ENCODE peak calls at places on chromosomes 5 and 9, in ten cellular contexts. P, F, Q, A, Y, K, R, N, E and I are unnamed samples.

GRCh38 chr9:122810306-122810946 is 10.5 kb downstream of the OR1K1 start:
- DNase-seq in Q (no peak), K (peak; percentile 89), E (peak; percentile 72), Y (peak; percentile 72), N (peak; percentile 63), A (peak; percentile 79), R (peak; percentile 83), P (peak; percentile 78), F (peak; percentile 74), I (peak; percentile 71)

GRCh38 chr9:7844283-7844682 is 44.7 kb upstream of the DMAC1 start:
- DNase-seq in Q (no peak), Y (no peak), N (no peak), E (no peak), R (no peak), F (peak; percentile 34), K (no peak), A (no peak), P (peak; percentile 27), I (peak; percentile 27)

GRCh38 chr5:134837530-134838181 is 8.1 kb upstream of the C5orf24 start:
- DNase-seq in Q (no peak), Y (no peak), A (no peak), R (no peak), P (no peak), N (no peak), E (no peak), F (no peak), K (no peak), I (no peak)

GRCh38 chr9:136004219-136004618 is 43.0 kb upstream of the UBAC1 start:
- DNase-seq in N (no peak), Y (no peak), F (no peak), K (no peak), R (no peak), P (no peak), E (no peak), A (no peak), Q (no peak), I (no peak)

GRCh38 chr5:36944607-36945225 is 68.1 kb downstream of the NIPBL start:
- DNase-seq in N (no peak), R (no peak), Q (no peak), Y (no peak), A (no peak), E (no peak), P (peak; percentile 74), F (no peak), K (peak; percentile 8), I (peak; percentile 53)

GRCh38 chr9:85414399-85414798 is 327.4 kb downstream of the AGTPBP1 start:
- DNase-seq in Y (no peak), N (no peak), E (no peak), A (no peak), K (no peak), Q (no peak), P (no peak), R (no peak), F (no peak), I (no peak)

GRCh38 chr9:73050062-73050814 is 97.4 kb upstream of the ALDH1A1 start:
- DNase-seq in F (no peak), N (no peak), R (no peak), Y (no peak), P (peak; percentile 82), Q (no peak), A (no peak), E (no peak), K (no peak), I (no peak)

GRCh38 chr5:78215972-78216371 is 78.5 kb downstream of the AP3B1 start:
- DNase-seq in N (no peak), A (no peak), Y (no peak), P (peak; percentile 59), F (no peak), R (no peak), K (no peak), Q (no peak), E (no peak), I (no peak)

GRCh38 chr5:16461026-16461425 is 4.6 kb downstream of the ZNF622 start:
- DNase-seq in R (no peak), P (no peak), Q (no peak), K (no peak), A (no peak), E (no peak), N (no peak), F (no peak), Y (no peak), I (no peak)

DNA sequence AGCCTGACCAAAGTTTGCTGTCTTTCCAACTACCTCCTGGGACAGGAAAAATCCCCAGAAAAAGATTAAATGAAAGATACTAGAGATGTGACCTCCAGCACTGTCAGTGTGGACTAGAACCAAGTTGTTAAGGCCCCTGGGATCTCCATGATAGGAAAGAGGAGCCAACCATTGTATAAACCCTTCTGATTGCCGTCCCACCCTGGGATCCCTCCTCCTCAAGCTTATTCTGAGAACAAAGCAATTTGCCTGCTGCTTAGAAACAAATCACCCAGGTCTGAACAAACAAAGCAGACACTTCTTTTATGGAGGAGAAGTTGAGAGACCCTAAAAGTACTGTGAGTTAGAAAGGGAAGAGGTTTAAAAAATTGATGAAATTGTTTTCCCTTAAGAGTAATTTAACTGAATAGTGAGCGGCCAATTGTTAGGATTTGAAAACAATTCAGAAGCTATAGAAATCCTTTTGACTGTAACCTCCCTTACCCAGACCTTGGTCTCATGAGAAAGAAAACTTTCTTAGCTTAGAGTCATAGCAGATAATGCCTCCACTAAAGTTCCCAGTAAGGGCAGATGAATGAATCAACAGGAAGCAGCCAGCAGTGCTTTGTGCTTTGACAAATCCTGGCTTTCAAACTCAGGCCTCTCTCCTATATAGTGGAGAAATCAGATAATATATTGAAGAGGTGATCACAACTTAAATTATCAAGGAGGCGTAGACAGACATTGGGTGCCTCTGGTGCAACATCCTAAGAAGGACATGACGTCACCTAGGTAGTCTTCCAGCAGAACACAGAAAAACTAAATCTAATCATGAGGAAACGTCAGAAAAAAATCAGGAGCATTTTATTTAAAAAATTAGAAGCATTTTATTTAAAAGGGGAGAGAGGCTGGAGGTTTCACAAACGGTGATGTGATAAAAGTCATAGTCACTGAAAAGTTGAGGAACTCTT is 254.9 kb downstream of the TMEM167A start:
- DNase-seq in E (no peak), Q (no peak), F (no peak), R (no peak), P (no peak), N (no peak), K (no peak), A (no peak), Y (no peak), I (no peak)
- H3K27ac ChIP-seq in E (no peak overlapping the region), Q (no peak overlapping the region), F (no peak overlapping the region), R (no peak overlapping the region), P (no peak overlapping the region), N (no peak overlapping the region), K (no peak overlapping the region), A (no peak overlapping the region), Y (no peak overlapping the region), I (no peak overlapping the region)

GRCh38 chr9:94995294-94995693 is 268.8 kb downstream of the AOPEP start:
- DNase-seq in Q (no peak), A (no peak), R (no peak), F (no peak), N (no peak), K (no peak), Y (no peak), P (no peak), E (no peak), I (no peak)

GRCh38 chr9:94999832-95000231 is 273.3 kb downstream of the AOPEP start:
- DNase-seq in E (no peak), K (no peak), R (no peak), Y (no peak), A (no peak), Q (no peak), N (no peak), F (no peak), P (no peak), I (no peak)

GRCh38 chr9:94993821-94994165 is 267.3 kb downstream of the AOPEP start:
- DNase-seq in N (no peak), R (no peak), F (no peak), P (no peak), K (no peak), Q (no peak), A (no peak), E (no peak), Y (no peak), I (no peak)

GRCh38 chr9:94997727-94998126 is 271.2 kb downstream of the AOPEP start:
- DNase-seq in P (no peak), R (no peak), Y (no peak), F (no peak), Q (no peak), N (no peak), K (no peak), A (no peak), E (no peak), I (no peak)

DNA sequence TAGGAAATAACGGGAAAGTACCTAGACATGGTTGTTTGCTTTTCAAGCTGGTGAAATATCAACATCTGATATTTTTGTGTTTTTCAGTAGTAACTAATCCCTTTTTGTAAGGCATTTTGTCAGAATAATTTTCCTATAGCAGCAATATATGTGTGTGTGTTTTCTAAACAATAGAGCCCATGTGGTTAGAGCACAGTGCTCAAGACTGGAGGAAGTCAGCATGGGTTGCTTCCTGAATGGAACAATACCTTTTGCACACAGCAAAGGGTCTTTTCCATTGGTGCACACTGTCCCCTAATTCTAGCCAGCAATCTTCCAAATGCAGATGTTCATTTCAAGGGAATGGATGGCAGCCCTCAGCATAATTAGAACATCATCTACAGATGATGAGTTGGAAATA is 270.1 kb downstream of the AOPEP start:
- DNase-seq in Y (no peak), A (no peak), N (no peak), R (no peak), P (no peak), Q (no peak), E (no peak), F (no peak), K (no peak), I (no peak)
- H3K27ac ChIP-seq in Y (peak overlapping the region; percentile 83), A (peak overlapping the region; percentile 40), N (peak overlapping the region; percentile 27), R (peak overlapping the region; percentile 77), P (peak overlapping the region; percentile 94), Q (peak overlapping the region; percentile 30), E (peak overlapping the region; percentile 83), F (no peak overlapping the region), K (no peak overlapping the region), I (no peak overlapping the region)

GRCh38 chr5:96050273-96050880 is 88.7 kb upstream of the ELL2 start:
- DNase-seq in K (no peak), A (no peak), N (no peak), Y (no peak), E (no peak), P (no peak), Q (peak; percentile 38), R (no peak), F (no peak), I (no peak)
- H3K27ac ChIP-seq in K (no peak overlapping the region), A (no peak overlapping the region), N (no peak overlapping the region), Y (no peak overlapping the region), E (peak overlapping the region; percentile 22), P (no peak overlapping the region), Q (no peak overlapping the region), R (peak overlapping the region; percentile 65), F (no peak overlapping the region), I (no peak overlapping the region)

DNA sequence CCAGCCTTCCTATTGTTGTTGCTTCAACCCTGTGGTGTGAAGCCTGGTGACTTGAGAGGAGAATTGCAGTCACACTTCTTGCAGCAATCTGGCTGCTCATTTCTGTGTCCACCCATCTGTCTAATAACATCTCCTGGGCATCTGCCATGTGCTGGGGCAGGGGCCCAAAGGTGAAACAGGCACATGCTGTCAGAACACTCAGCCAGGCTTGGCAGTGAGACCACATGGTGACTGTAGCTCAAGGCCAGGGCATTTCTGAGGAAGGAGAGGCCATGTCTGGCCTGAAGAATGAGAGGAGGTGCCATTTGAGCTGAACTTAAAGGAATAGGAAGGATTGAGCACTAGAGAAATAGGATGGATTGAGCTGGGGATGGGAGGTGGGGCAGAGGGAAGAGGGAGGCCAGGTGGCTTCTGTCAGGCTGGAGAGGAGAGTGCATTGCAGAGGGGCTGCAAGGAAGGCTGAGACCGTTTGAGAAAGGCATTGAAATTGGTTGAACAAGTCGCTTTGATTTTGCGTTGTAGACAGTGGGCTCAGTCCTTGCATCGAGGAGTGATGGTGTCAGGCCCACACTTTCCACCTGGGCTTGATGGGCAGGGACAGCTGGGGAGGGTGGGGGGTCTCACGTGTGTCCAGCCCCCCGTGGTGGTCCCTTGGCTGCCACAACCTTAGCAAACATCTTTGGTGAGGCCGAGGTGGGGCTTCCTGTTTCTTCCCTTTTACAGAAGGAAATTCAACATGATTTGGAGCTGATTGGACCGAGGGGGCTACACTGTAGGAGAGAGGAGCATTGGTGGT is 222.4 kb downstream of the CACNA1B start:
- DNase-seq in N (no peak), R (no peak), K (no peak), P (no peak), F (no peak), Y (no peak), Q (peak; percentile 14), A (peak; percentile 35), E (no peak), I (no peak)
- H3K27ac ChIP-seq in N (no peak overlapping the region), R (no peak overlapping the region), K (no peak overlapping the region), P (no peak overlapping the region), F (no peak overlapping the region), Y (no peak overlapping the region), Q (no peak overlapping the region), A (no peak overlapping the region), E (no peak overlapping the region), I (no peak overlapping the region)